ENCODE peak calls at places on chromosome X, in eight cellular contexts. F, P, V, W, R, M, C and X are unnamed samples. For H3K36me3 and H3K27me3, the result is how much of the 10 kb centered on the place peaks cover.

GRCh38 chrX:139200793-139201192 is 329.7 kb upstream of the F9 start:
- ATAC-seq in F (no peak), P (peak), V (no peak), W (no peak), R (no peak), M (no peak), C (peak), X (no peak)

GRCh38 chrX:10794203-10794630 is 173.8 kb upstream of the MID1 start:
- ATAC-seq in F (no peak), P (no peak), V (no peak), W (no peak), R (no peak), M (no peak), C (no peak), X (no peak)

GRCh38 chrX:22037225-22037624 is 5.1 kb downstream of the PHEX start:
- ATAC-seq in F (no peak), P (no peak), V (no peak), W (no peak), R (no peak), M (no peak), C (no peak), X (no peak)

GRCh38 chrX:19514791-19515614 is at the start of gene MAP3K15:
- ATAC-seq in F (peak), P (peak), V (peak), W (no peak), R (peak), M (peak), C (peak), X (peak)

GRCh38 chrX:53374923-53375322 is 47.5 kb downstream of the SMC1A start:
- ATAC-seq in F (no peak), P (no peak), V (no peak), W (no peak), R (no peak), M (peak), C (no peak), X (no peak)

GRCh38 chrX:100358766-100359165 is 51.3 kb downstream of the PCDH19 start:
- ATAC-seq in F (no peak), P (no peak), V (no peak), W (no peak), R (no peak), M (no peak), C (no peak), X (no peak)

GRCh38 chrX:22220941-22221340 is 51.8 kb upstream of the CBLL2 start:
- ATAC-seq in F (no peak), P (peak), V (no peak), W (no peak), R (peak), M (no peak), C (peak), X (no peak)

GRCh38 chrX:13007519-13008188 is 32.7 kb downstream of the TMSB4X start:
- ATAC-seq in F (peak), P (peak), V (no peak), W (no peak), R (no peak), M (no peak), C (peak), X (peak)

GRCh38 chrX:136647969-136648368 is at the start of gene CD40LG:
- ATAC-seq in F (no peak), P (no peak), V (no peak), W (no peak), R (no peak), M (no peak), C (no peak), X (no peak)

GRCh38 chrX:12978205-12979010 is 3.5 kb downstream of the TMSB4X start:
- ATAC-seq in F (peak), P (peak), V (peak), W (peak), R (no peak), M (peak), C (peak), X (no peak)

GRCh38 chrX:40068048-40068447 is 29.7 kb downstream of the BCOR start:
- ATAC-seq in F (no peak), P (no peak), V (no peak), W (no peak), R (peak), M (peak), C (peak), X (no peak)

GRCh38 chrX:98065151-98065550 is 1181.4 kb downstream of the RPA4 start:
- ATAC-seq in F (no peak), P (no peak), V (no peak), W (no peak), R (no peak), M (no peak), C (no peak), X (no peak)

GRCh38 chrX:141673946-141674345 is 24.6 kb downstream of the SPANXD start:
- ATAC-seq in F (no peak), P (no peak), V (no peak), W (no peak), R (no peak), M (no peak), C (peak), X (no peak)

GRCh38 chrX:9131066-9131465 is 97.1 kb upstream of the FAM9B start:
- ATAC-seq in F (no peak), P (no peak), V (no peak), W (no peak), R (no peak), M (no peak), C (peak), X (no peak)

GRCh38 chrX:106168107-106168506 is at the start of gene PWWP3B:
- ATAC-seq in F (peak), P (no peak), V (peak), W (no peak), R (peak), M (no peak), C (peak), X (no peak)

GRCh38 chrX:150478496-150479492 is 89.6 kb upstream of the MTM1 start:
- ATAC-seq in F (no peak), P (no peak), V (no peak), W (no peak), R (no peak), M (no peak), C (no peak), X (no peak)

GRCh38 chrX:16140983-16141382 is 17.6 kb downstream of the GRPR start:
- ATAC-seq in F (no peak), P (no peak), V (no peak), W (no peak), R (no peak), M (no peak), C (no peak), X (no peak)

GRCh38 chrX:112851806-112852205 is 11.2 kb upstream of the AMOT start:
- ATAC-seq in F (peak), P (peak), V (peak), W (no peak), R (no peak), M (no peak), C (no peak), X (no peak)

GRCh38 chrX:26466387-26466786 is 250.4 kb downstream of the MAGEB5 start:
- ATAC-seq in F (no peak), P (no peak), V (no peak), W (no peak), R (no peak), M (no peak), C (no peak), X (no peak)

GRCh38 chrX:149198980-149199732 is 305.9 kb downstream of the IDS start:
- ATAC-seq in F (no peak), P (no peak), V (no peak), W (no peak), R (no peak), M (no peak), C (no peak), X (no peak)

GRCh38 chrX:139077303-139078131 is 366.0 kb upstream of the FGF13 start:
- ATAC-seq in F (no peak), P (peak), V (no peak), W (no peak), R (no peak), M (no peak), C (peak), X (no peak)

GRCh38 chrX:105910563-105911105 is 88.3 kb downstream of the NRK start:
- ATAC-seq in F (peak), P (no peak), V (no peak), W (no peak), R (no peak), M (no peak), C (no peak), X (no peak)

GRCh38 chrX:50168305-50168704 is 32.5 kb downstream of the AKAP4 start:
- ATAC-seq in F (no peak), P (no peak), V (no peak), W (no peak), R (no peak), M (no peak), C (no peak), X (no peak)

GRCh38 chrX:1185556-1185955 is 26.9 kb downstream of the CRLF2 start:
- ATAC-seq in F (no peak), P (no peak), V (no peak), W (no peak), R (no peak), M (no peak), C (no peak), X (no peak)

GRCh38 chrX:39008554-39008953 is 207.3 kb downstream of the MID1IP1 start:
- ATAC-seq in F (no peak), P (no peak), V (no peak), W (no peak), R (no peak), M (no peak), C (no peak), X (no peak)

GRCh38 chrX:47637546-47638195 is 7.9 kb upstream of the CFP start:
- ATAC-seq in F (peak), P (no peak), V (peak), W (no peak), R (peak), M (peak), C (peak), X (no peak)

GRCh38 chrX:8849462-8849861 is 48.3 kb upstream of the FAM9A start:
- ATAC-seq in F (no peak), P (peak), V (no peak), W (no peak), R (no peak), M (no peak), C (peak), X (no peak)

GRCh38 chrX:65900850-65901844 is 138.7 kb downstream of the VSIG4 start:
- ATAC-seq in F (no peak), P (no peak), V (no peak), W (no peak), R (no peak), M (no peak), C (no peak), X (no peak)

GRCh38 chrX:13691845-13692334 is 3.0 kb downstream of the RAB9A start:
- ATAC-seq in F (no peak), P (no peak), V (no peak), W (no peak), R (peak), M (peak), C (no peak), X (no peak)

GRCh38 chrX:136586386-136586785 is 54.4 kb downstream of the VGLL1 start:
- ATAC-seq in F (peak), P (no peak), V (no peak), W (no peak), R (no peak), M (no peak), C (no peak), X (no peak)

GRCh38 chrX:13716455-13716854 is 18.0 kb downstream of the TRAPPC2 start:
- ATAC-seq in F (no peak), P (no peak), V (peak), W (no peak), R (no peak), M (no peak), C (no peak), X (no peak)

GRCh38 chrX:20393944-20394343 is 127.2 kb upstream of the RPS6KA3 start:
- ATAC-seq in F (peak), P (no peak), V (no peak), W (no peak), R (no peak), M (no peak), C (no peak), X (no peak)

GRCh38 chrX:118212817-118213183 is 96.2 kb upstream of the KLHL13 start:
- ATAC-seq in F (no peak), P (no peak), V (no peak), W (no peak), R (no peak), M (no peak), C (no peak), X (no peak)

GRCh38 chrX:134148293-134148692 is 88.7 kb upstream of the CCDC160 start:
- ATAC-seq in F (no peak), P (no peak), V (no peak), W (no peak), R (no peak), M (no peak), C (no peak), X (peak)

GRCh38 chrX:112816908-112817307 is 23.7 kb downstream of the AMOT start:
- ATAC-seq in F (no peak), P (no peak), V (no peak), W (peak), R (no peak), M (no peak), C (no peak), X (no peak)

GRCh38 chrX:24471808-24472207 is 6.7 kb downstream of the PDK3 start:
- ATAC-seq in F (no peak), P (no peak), V (no peak), W (no peak), R (no peak), M (no peak), C (no peak), X (no peak)

GRCh38 chrX:124087000-124087746 is 125.7 kb downstream of the STAG2 start:
- ATAC-seq in F (no peak), P (no peak), V (no peak), W (no peak), R (no peak), M (no peak), C (no peak), X (no peak)
- H3K36me3 ChIP-seq in F (half or more), P (under half), V (half or more), W (under half), R (under half), M (half or more), C (half or more), X (half or more)

GRCh38 chrX:72309297-72310071 is 3.8 kb upstream of the CITED1 start:
- ATAC-seq in F (no peak), P (no peak), V (no peak), W (no peak), R (no peak), M (peak), C (no peak), X (no peak)
- H3K27me3 ChIP-seq in F (under half), P (half or more), V (under half), W (under half), R (under half), M (under half), C (under half), X (under half)

DNA sequence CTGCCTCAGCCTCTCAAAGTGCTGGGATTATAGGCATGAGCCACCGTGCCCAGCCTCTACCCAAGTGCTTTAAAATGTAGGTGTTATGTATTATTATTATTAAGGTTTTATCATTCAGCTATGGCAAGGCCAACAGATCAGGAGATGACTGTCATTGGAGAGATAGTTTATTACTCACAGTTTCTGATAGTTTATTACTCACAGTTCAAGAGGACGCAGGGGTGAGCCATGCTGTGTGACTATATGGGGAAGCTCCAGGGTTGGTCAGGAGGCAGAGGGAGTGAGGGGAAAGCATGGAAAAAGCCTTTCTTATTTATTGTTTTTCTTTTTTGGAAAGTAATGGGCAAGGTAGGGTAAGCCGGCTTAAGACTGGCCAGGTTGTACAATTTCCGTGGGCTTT is 25.4 kb upstream of the ARSD start:
- ATAC-seq in F (no peak), P (no peak), V (no peak), W (no peak), R (no peak), M (no peak), C (no peak), X (no peak)
- H3K36me3 ChIP-seq in F (under half), P (under half), V (under half), W (under half), R (under half), M (under half), C (under half), X (under half)

GRCh38 chrX:153884136-153885076 is 1.6 kb downstream of the L1CAM start:
- ATAC-seq in F (no peak), P (no peak), V (no peak), W (no peak), R (peak), M (no peak), C (peak), X (no peak)
- H3K27me3 ChIP-seq in F (under half), P (half or more), V (half or more), W (under half), R (under half), M (under half), C (under half), X (half or more)

DNA sequence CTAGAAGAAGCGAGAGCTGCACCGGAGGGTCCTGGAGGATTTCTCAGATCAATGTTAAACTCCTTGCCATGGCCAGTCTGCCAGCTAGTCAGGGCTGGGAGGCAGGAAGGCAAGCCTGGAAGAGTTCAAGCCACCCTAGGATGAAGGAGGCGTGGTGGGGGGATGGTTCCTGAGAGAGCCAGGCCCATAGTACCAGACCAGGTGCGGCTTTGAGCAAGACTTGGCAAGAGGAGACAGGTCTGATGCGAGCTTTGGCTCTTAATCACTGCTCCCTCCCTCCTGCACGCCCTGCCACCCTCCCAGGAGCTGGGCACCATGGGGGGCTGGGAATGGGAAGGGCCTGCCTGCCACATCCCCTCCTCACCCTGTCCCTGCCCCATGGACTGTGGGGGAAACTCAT is 50.2 kb downstream of the EFNB1 start:
- ATAC-seq in F (no peak), P (no peak), V (no peak), W (no peak), R (no peak), M (no peak), C (peak), X (no peak)
- H3K36me3 ChIP-seq in F (under half), P (under half), V (under half), W (under half), R (under half), M (under half), C (under half), X (under half)

GRCh38 chrX:107659286-107659685 is 31.0 kb downstream of the PRPS1 start:
- ATAC-seq in F (no peak), P (no peak), V (no peak), W (no peak), R (no peak), M (no peak), C (no peak), X (no peak)

GRCh38 chrX:107666931-107667330 is 38.6 kb downstream of the PRPS1 start:
- ATAC-seq in F (no peak), P (no peak), V (no peak), W (no peak), R (no peak), M (no peak), C (no peak), X (no peak)

GRCh38 chrX:107658660-107659059 is 30.4 kb downstream of the PRPS1 start:
- ATAC-seq in F (no peak), P (no peak), V (no peak), W (no peak), R (no peak), M (no peak), C (no peak), X (no peak)

GRCh38 chrX:107659768-107660167 is 31.5 kb downstream of the PRPS1 start:
- ATAC-seq in F (peak), P (peak), V (peak), W (peak), R (no peak), M (peak), C (no peak), X (no peak)

GRCh38 chrX:107662824-107663223 is 34.5 kb downstream of the PRPS1 start:
- ATAC-seq in F (no peak), P (no peak), V (no peak), W (no peak), R (no peak), M (no peak), C (no peak), X (no peak)
- H3K27me3 ChIP-seq in F (under half), P (under half), V (under half), W (under half), R (under half), M (under half), C (under half), X (under half)

DNA sequence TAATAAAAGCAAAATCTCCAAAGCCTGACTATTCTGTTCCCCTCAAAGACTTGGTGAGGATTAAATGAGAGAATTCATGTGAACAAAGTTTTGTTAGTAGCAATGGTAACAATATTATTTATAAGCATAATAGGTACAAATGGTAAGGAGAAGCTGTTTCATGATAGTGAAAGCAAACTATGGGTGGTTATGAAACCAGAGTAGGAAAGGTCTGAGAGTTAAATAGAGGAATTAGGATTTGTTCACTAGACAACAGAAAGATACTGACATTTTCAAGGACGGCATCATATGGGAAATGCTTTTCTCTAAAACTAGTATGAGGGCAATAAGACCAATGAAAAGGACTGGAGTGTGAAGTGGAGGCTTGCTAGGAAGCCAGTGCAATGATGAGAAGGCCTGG is 128.6 kb upstream of the FTHL17 start:
- ATAC-seq in F (no peak), P (no peak), V (no peak), W (no peak), R (no peak), M (no peak), C (no peak), X (no peak)
- H3K36me3 ChIP-seq in F (under half), P (under half), V (under half), W (under half), R (under half), M (under half), C (under half), X (under half)

GRCh38 chrX:107763647-107764046 is 11.9 kb downstream of the TSC22D3 start:
- ATAC-seq in F (no peak), P (no peak), V (no peak), W (peak), R (no peak), M (no peak), C (no peak), X (no peak)

GRCh38 chrX:107769581-107770317 is 5.8 kb downstream of the TSC22D3 start:
- ATAC-seq in F (no peak), P (no peak), V (no peak), W (no peak), R (no peak), M (no peak), C (no peak), X (no peak)

GRCh38 chrX:107764845-107765608 is 10.6 kb downstream of the TSC22D3 start:
- ATAC-seq in F (no peak), P (no peak), V (no peak), W (no peak), R (no peak), M (no peak), C (no peak), X (no peak)

GRCh38 chrX:107768051-107768450 is 7.5 kb downstream of the TSC22D3 start:
- ATAC-seq in F (peak), P (no peak), V (no peak), W (no peak), R (no peak), M (no peak), C (no peak), X (no peak)

DNA sequence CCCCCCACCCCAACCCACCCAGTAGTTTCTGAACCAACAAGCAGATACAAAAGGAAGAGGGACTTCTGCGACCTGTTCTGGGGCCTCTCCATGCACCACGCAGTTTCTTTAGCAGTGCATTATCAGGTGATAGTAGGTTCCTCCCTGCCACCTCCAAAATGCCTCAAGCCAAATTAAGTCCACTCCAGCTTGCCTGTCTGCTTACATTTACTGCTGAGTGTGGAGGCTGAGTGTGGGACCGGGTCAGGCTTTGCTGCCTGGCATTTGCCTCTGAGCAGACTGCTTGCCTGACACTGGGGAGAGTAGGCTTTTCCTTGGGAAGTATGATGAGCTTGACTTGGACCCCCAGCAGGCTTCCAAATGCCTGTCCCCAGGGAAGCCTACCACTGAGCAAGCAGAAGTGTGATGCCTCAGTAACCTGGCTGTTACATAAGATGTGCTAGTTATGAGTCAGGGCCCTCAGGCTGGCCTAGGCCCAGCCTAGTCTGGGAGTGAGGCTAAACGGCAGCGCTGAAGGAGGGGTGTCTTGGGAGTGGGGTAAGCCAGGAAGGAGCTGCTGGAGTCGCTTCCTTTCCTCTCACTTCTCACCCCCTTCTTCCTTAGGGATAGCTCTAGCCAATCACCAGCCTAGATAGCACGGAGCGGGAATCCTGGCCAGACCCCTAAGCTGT is 9.0 kb downstream of the TSC22D3 start:
- ATAC-seq in F (peak), P (peak), V (peak), W (peak), R (no peak), M (no peak), C (peak), X (peak)
- H3K27me3 ChIP-seq in F (under half), P (half or more), V (under half), W (under half), R (under half), M (under half), C (under half), X (under half)